ENCODE peak calls at places on chromosome 14, in seven cellular contexts. W is A549; G is thoracic aorta; L is stomach; R is CD8-positive, alpha-beta memory T cell; N is GM23338; Z is H9. Q is an unnamed sample.

GRCh38 chr14:89549381-89550102 is 132.5 kb upstream of the FOXN3 start:
- DNase-seq in W (no peak), G (no peak), L (no peak), R (no peak), N (peak; percentile 30), Z (no peak), Q (no peak)

GRCh38 chr14:72443991-72444431 is 449.9 kb downstream of the DPF3 start:
- DNase-seq in W (no peak), G (no peak), L (no peak), R (peak; percentile 25), N (no peak), Z (no peak), Q (no peak)

GRCh38 chr14:60977848-60978247 is 3.0 kb downstream of the TRMT5 start:
- DNase-seq in W (no peak), G (no peak), L (no peak), R (no peak), N (no peak), Z (no peak), Q (no peak)

GRCh38 chr14:53295985-53296582 is 143.0 kb upstream of the DDHD1 start:
- DNase-seq in W (peak; percentile 9), G (no peak), L (no peak), R (no peak), N (peak; percentile 76), Z (no peak), Q (no peak)

GRCh38 chr14:86405250-86405649 is 875.3 kb downstream of the FLRT2 start:
- DNase-seq in W (no peak), G (no peak), L (no peak), R (no peak), N (no peak), Z (no peak), Q (no peak)

GRCh38 chr14:53999061-53999488 is 42.5 kb upstream of the BMP4 start:
- DNase-seq in W (no peak), G (no peak), L (no peak), R (no peak), N (no peak), Z (no peak), Q (peak; percentile 3)

GRCh38 chr14:98244966-98245569 is 1026.9 kb downstream of the BCL11B start:
- DNase-seq in W (no peak), G (no peak), L (no peak), R (no peak), N (no peak), Z (no peak), Q (no peak)

GRCh38 chr14:53924754-53925153 is 31.9 kb downstream of the BMP4 start:
- DNase-seq in W (peak; percentile 8), G (no peak), L (no peak), R (no peak), N (no peak), Z (no peak), Q (no peak)

GRCh38 chr14:94342334-94342934 is 19.3 kb upstream of the SERPINA6 start:
- DNase-seq in W (peak; percentile 80), G (peak; percentile 77), L (peak; percentile 91), R (no peak), N (no peak), Z (no peak), Q (peak; percentile 90)

GRCh38 chr14:94338023-94338422 is 14.9 kb upstream of the SERPINA6 start:
- DNase-seq in W (no peak), G (no peak), L (no peak), R (no peak), N (no peak), Z (no peak), Q (no peak)

GRCh38 chr14:94343238-94343637 is 20.1 kb upstream of the SERPINA6 start:
- DNase-seq in W (no peak), G (no peak), L (no peak), R (no peak), N (no peak), Z (no peak), Q (no peak)

GRCh38 chr14:94341654-94342333 is 18.7 kb upstream of the SERPINA6 start:
- DNase-seq in W (no peak), G (no peak), L (no peak), R (no peak), N (no peak), Z (no peak), Q (peak; percentile 12)

GRCh38 chr14:94340533-94340932 is 17.4 kb upstream of the SERPINA6 start:
- DNase-seq in W (no peak), G (no peak), L (no peak), R (no peak), N (no peak), Z (no peak), Q (no peak)
- H3K27ac ChIP-seq in W (no peak overlapping the region), G (no peak overlapping the region), L (no peak overlapping the region), R (no peak overlapping the region), N (no peak overlapping the region), Z (no peak overlapping the region), Q (no peak overlapping the region)

GRCh38 chr14:92785601-92786426 is 8.3 kb upstream of the GOLGA5 start:
- DNase-seq in W (no peak), G (no peak), L (peak; percentile 55), R (no peak), N (peak; percentile 6), Z (peak; percentile 29), Q (no peak)

GRCh38 chr14:92787554-92787953 is 6.6 kb upstream of the GOLGA5 start:
- DNase-seq in W (no peak), G (no peak), L (no peak), R (no peak), N (no peak), Z (no peak), Q (no peak)

GRCh38 chr14:92783813-92784431 is 10.2 kb upstream of the GOLGA5 start:
- DNase-seq in W (peak; percentile 69), G (no peak), L (no peak), R (peak; percentile 26), N (peak; percentile 56), Z (no peak), Q (no peak)

GRCh38 chr14:92789457-92790089 is 4.5 kb upstream of the GOLGA5 start:
- DNase-seq in W (no peak), G (no peak), L (no peak), R (no peak), N (no peak), Z (no peak), Q (no peak)

DNA sequence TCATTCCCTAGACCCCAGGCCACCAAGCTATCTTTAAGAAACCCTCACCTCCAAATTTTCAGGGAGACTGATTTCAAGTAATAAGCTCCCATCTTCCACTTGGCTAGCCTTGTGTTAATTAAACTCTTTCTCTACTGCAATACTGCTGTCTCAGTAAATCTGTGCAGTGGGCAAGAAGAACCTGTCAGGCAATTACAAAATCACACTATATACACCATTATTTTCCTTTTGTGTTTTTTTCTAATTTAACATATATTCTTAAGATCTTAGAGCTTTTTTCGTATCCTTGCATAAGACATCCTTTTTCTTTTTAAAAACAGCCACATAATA is 7.7 kb upstream of the GOLGA5 start:
- DNase-seq in W (no peak), G (no peak), L (no peak), R (no peak), N (no peak), Z (no peak), Q (no peak)
- H3K27ac ChIP-seq in W (peak overlapping the region; percentile 74), G (peak overlapping the region; percentile 59), L (peak overlapping the region; percentile 82), R (no peak overlapping the region), N (no peak overlapping the region), Z (no peak overlapping the region), Q (peak overlapping the region; percentile 14)

GRCh38 chr14:68246074-68246980 is 426.7 kb downstream of the RAD51B start:
- DNase-seq in W (no peak), G (no peak), L (no peak), R (no peak), N (no peak), Z (no peak), Q (peak; percentile 35)

GRCh38 chr14:68243441-68244010 is 423.9 kb downstream of the RAD51B start:
- DNase-seq in W (no peak), G (no peak), L (no peak), R (no peak), N (no peak), Z (no peak), Q (no peak)

GRCh38 chr14:68244272-68244975 is 424.8 kb downstream of the RAD51B start:
- DNase-seq in W (no peak), G (no peak), L (no peak), R (no peak), N (no peak), Z (no peak), Q (no peak)

GRCh38 chr14:68247281-68247680 is 427.7 kb downstream of the RAD51B start:
- DNase-seq in W (no peak), G (no peak), L (no peak), R (no peak), N (no peak), Z (no peak), Q (no peak)

DNA sequence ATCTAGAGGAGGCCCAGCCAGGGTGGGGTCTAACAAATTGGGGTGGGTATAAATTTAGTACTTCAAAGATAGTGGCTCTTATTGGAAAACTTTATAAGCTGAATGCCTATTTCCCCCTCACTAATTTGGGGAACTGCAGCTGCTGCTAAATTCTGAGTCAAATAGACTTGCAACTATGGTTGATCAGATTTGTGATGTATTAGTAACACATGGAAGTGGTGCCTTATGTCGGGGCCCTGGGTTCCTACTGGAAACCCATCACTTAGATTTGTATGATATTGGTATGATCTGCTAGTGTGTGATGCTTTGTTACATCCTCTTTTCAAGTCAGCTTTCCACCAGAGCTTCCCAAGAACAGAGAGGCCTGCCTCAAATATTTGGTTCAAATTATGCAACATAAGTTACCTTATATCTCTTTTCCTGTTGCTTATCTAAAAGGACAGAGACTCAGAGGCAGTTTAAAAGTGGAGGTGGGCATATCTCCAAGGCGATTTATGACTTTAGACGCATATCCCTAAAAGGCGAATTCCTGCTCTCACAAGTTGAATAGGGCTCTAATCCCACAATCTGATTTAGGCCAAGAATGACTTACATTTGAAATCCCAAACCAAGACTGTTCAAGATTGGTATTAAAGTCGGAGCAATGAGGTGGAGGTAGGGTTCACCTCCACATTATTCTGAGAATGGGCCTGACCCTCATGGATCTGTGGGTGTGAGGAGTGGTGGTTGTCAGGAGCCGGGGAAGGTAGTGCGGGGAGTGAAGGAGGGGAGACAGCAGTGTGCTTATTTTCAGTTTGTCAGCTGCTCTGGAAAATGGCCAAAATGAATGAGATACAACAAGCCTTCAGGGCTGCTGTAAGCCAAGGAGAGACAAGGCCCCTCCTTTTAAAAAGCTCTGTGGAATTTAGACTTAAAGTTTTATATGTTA is 425.8 kb downstream of the RAD51B start:
- DNase-seq in W (no peak), G (no peak), L (no peak), R (no peak), N (no peak), Z (no peak), Q (no peak)
- H3K27ac ChIP-seq in W (peak overlapping the region; percentile 97), G (peak overlapping the region; percentile 88), L (peak overlapping the region; percentile 82), R (peak overlapping the region; percentile 1), N (no peak overlapping the region), Z (no peak overlapping the region), Q (peak overlapping the region; percentile 75)

GRCh38 chr14:81394739-81395138 is 5.4 kb downstream of the STON2 start:
- DNase-seq in W (no peak), G (no peak), L (no peak), R (no peak), N (no peak), Z (no peak), Q (no peak)

GRCh38 chr14:81392976-81393643 is 7.0 kb downstream of the STON2 start:
- DNase-seq in W (no peak), G (no peak), L (no peak), R (no peak), N (no peak), Z (no peak), Q (no peak)

GRCh38 chr14:81388236-81388801 is 11.8 kb downstream of the STON2 start:
- DNase-seq in W (no peak), G (no peak), L (no peak), R (no peak), N (no peak), Z (no peak), Q (no peak)

GRCh38 chr14:81392052-81392451 is 8.1 kb downstream of the STON2 start:
- DNase-seq in W (no peak), G (no peak), L (no peak), R (no peak), N (no peak), Z (no peak), Q (no peak)

DNA sequence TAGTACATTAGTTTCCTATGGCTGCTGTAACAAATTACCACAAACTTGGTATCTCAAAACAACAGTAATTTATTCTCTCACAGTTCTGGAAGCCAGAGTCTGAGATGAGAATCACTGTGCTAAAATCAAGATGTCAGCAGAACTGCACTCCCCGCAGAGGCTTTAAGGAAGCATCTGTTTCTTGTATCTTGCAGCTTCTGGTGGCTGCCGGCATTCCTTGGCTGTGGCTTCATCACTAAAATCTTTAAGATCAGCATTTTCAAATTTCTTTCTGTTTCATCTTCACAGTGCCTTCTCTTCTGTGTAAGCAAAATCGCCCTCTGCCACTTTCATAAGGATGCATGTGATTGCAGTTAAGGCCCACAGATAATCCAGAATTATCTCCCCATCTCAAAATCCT is 9.4 kb downstream of the STON2 start:
- DNase-seq in W (no peak), G (no peak), L (no peak), R (no peak), N (no peak), Z (no peak), Q (no peak)
- H3K27ac ChIP-seq in W (no peak overlapping the region), G (no peak overlapping the region), L (no peak overlapping the region), R (no peak overlapping the region), N (no peak overlapping the region), Z (no peak overlapping the region), Q (no peak overlapping the region)